ENCODE peak calls at places on chromosomes 12 and 14, in five cellular contexts. One of them, this sample, is unnamed.
A peak's percentile ranks its signal among the peaks of the same experiment; 100 is the strongest.

GRCh38 chr12:124442772-124443445 is 124.5 kb downstream of the NCOR2 start:
- DNase-seq in EH: no peak
- DNase-seq in C1 segment of cervical spinal cord: no peak
- DNase-seq in nephron progenitor cell: no peak
- DNase-seq in iris pigment epithelial cell: no peak
- DNase-seq in this sample: no peak

GRCh38 chr12:4119157-4119761 is 154.3 kb upstream of the CCND2 start:
- DNase-seq in EH: no peak
- DNase-seq in C1 segment of cervical spinal cord: no peak
- DNase-seq in nephron progenitor cell: no peak
- DNase-seq in iris pigment epithelial cell: no peak
- DNase-seq in this sample: no peak

GRCh38 chr12:116000252-116000651 is 277.2 kb downstream of the MED13L start:
- DNase-seq in EH: no peak
- DNase-seq in C1 segment of cervical spinal cord: no peak
- DNase-seq in nephron progenitor cell: no peak
- DNase-seq in iris pigment epithelial cell: no peak
- DNase-seq in this sample: no peak

GRCh38 chr14:61555056-61555838 is 140.1 kb upstream of the HIF1A start:
- DNase-seq in EH: peak; percentile 90
- DNase-seq in C1 segment of cervical spinal cord: no peak
- DNase-seq in nephron progenitor cell: no peak
- DNase-seq in iris pigment epithelial cell: peak; percentile 68
- DNase-seq in this sample: no peak

GRCh38 chr12:64006211-64006610 is 161.7 kb downstream of the SRGAP1 start:
- DNase-seq in EH: peak; percentile 91
- DNase-seq in C1 segment of cervical spinal cord: no peak
- DNase-seq in nephron progenitor cell: no peak
- DNase-seq in iris pigment epithelial cell: peak; percentile 90
- DNase-seq in this sample: no peak

GRCh38 chr14:105118646-105119409 is 49.7 kb downstream of the JAG2 start:
- DNase-seq in EH: no peak
- DNase-seq in C1 segment of cervical spinal cord: no peak
- DNase-seq in nephron progenitor cell: no peak
- DNase-seq in iris pigment epithelial cell: no peak
- DNase-seq in this sample: no peak

GRCh38 chr12:32440120-32440865 is 40.9 kb downstream of the FGD4 start:
- DNase-seq in EH: no peak
- DNase-seq in C1 segment of cervical spinal cord: no peak
- DNase-seq in nephron progenitor cell: no peak
- DNase-seq in iris pigment epithelial cell: no peak
- DNase-seq in this sample: no peak

GRCh38 chr14:96173646-96174475 is 30.8 kb upstream of the BDKRB2 start:
- DNase-seq in EH: no peak
- DNase-seq in C1 segment of cervical spinal cord: no peak
- DNase-seq in nephron progenitor cell: no peak
- DNase-seq in iris pigment epithelial cell: no peak
- DNase-seq in this sample: no peak

GRCh38 chr12:117832459-117833457 is 136.0 kb downstream of the KSR2 start:
- DNase-seq in EH: peak; percentile 89
- DNase-seq in C1 segment of cervical spinal cord: no peak
- DNase-seq in nephron progenitor cell: no peak
- DNase-seq in iris pigment epithelial cell: peak; percentile 7
- DNase-seq in this sample: no peak

GRCh38 chr12:63313139-63313538 is 162.1 kb upstream of the AVPR1A start:
- DNase-seq in EH: no peak
- DNase-seq in C1 segment of cervical spinal cord: no peak
- DNase-seq in nephron progenitor cell: no peak
- DNase-seq in iris pigment epithelial cell: no peak
- DNase-seq in this sample: no peak

GRCh38 chr12:19129486-19130223 is at the start of gene PLEKHA5:
- DNase-seq in EH: peak; percentile 71
- DNase-seq in C1 segment of cervical spinal cord: peak; percentile 54
- DNase-seq in nephron progenitor cell: peak; percentile 79
- DNase-seq in iris pigment epithelial cell: peak; percentile 70
- DNase-seq in this sample: peak; percentile 63

GRCh38 chr14:94768521-94769412 is 1.1 kb downstream of the GSC start:
- DNase-seq in EH: no peak
- DNase-seq in C1 segment of cervical spinal cord: no peak
- DNase-seq in nephron progenitor cell: peak; percentile 37
- DNase-seq in iris pigment epithelial cell: peak; percentile 10
- DNase-seq in this sample: no peak

GRCh38 chr14:71574976-71575375 is 357.3 kb upstream of the RGS6 start:
- DNase-seq in EH: peak; percentile 93
- DNase-seq in C1 segment of cervical spinal cord: no peak
- DNase-seq in nephron progenitor cell: no peak
- DNase-seq in iris pigment epithelial cell: peak; percentile 94
- DNase-seq in this sample: no peak

GRCh38 chr14:59309291-59309900 is 120.9 kb downstream of the DAAM1 start:
- DNase-seq in EH: no peak
- DNase-seq in C1 segment of cervical spinal cord: no peak
- DNase-seq in nephron progenitor cell: no peak
- DNase-seq in iris pigment epithelial cell: no peak
- DNase-seq in this sample: peak; percentile 66

GRCh38 chr12:65891987-65892481 is 67.8 kb downstream of the HMGA2 start:
- DNase-seq in EH: peak; percentile 100
- DNase-seq in C1 segment of cervical spinal cord: no peak
- DNase-seq in nephron progenitor cell: no peak
- DNase-seq in iris pigment epithelial cell: peak; percentile 97
- DNase-seq in this sample: peak; percentile 70

GRCh38 chr12:118035194-118036041 is 18.9 kb downstream of the RFC5 start:
- DNase-seq in EH: peak; percentile 55
- DNase-seq in C1 segment of cervical spinal cord: no peak
- DNase-seq in nephron progenitor cell: no peak
- DNase-seq in iris pigment epithelial cell: no peak
- DNase-seq in this sample: peak; percentile 33

GRCh38 chr14:100056964-100057817 is 8.0 kb upstream of the EVL start:
- DNase-seq in EH: peak; percentile 40
- DNase-seq in C1 segment of cervical spinal cord: no peak
- DNase-seq in nephron progenitor cell: no peak
- DNase-seq in iris pigment epithelial cell: peak; percentile 65
- DNase-seq in this sample: no peak

GRCh38 chr12:132213359-132214160 is 69.3 kb downstream of the NOC4L start:
- DNase-seq in EH: no peak
- DNase-seq in C1 segment of cervical spinal cord: no peak
- DNase-seq in nephron progenitor cell: no peak
- DNase-seq in iris pigment epithelial cell: no peak
- DNase-seq in this sample: no peak

GRCh38 chr14:50762001-50762930 is 68.7 kb downstream of the NIN start:
- DNase-seq in EH: peak; percentile 96
- DNase-seq in C1 segment of cervical spinal cord: no peak
- DNase-seq in nephron progenitor cell: no peak
- DNase-seq in iris pigment epithelial cell: peak; percentile 93
- DNase-seq in this sample: no peak

GRCh38 chr12:1533205-1533601 is 61.2 kb downstream of the FBXL14 start:
- DNase-seq in EH: peak; percentile 64
- DNase-seq in C1 segment of cervical spinal cord: no peak
- DNase-seq in nephron progenitor cell: no peak
- DNase-seq in iris pigment epithelial cell: no peak
- DNase-seq in this sample: no peak

This sample was measured in dermis microvascular lymphatic vessel endothelial cell.